ENCODE peak calls at places on chromosomes 6 and 20, in four cellular contexts. K is HepG2, A is GM12892, D is K562. M is an unnamed sample.

GRCh38 chr20:40189621-40190020 is 499.4 kb downstream of the MAFB start:
- DNase-seq in K (no peak), A (no peak), D (no peak), M (no peak)

GRCh38 chr20:658202-658601 is 5.2 kb upstream of the SRXN1 start:
- DNase-seq in K (no peak), D (no peak), A (no peak), M (no peak)

GRCh38 chr6:38909020-38909730 is 139.4 kb upstream of the GLP1R start:
- DNase-seq in D (no peak), K (peak; percentile 76), A (no peak), M (no peak)

GRCh38 chr6:135506270-135506997 is 8.9 kb upstream of the AHI1 start:
- DNase-seq in K (peak; percentile 45), A (no peak), D (peak; percentile 29), M (no peak)

GRCh38 chr6:18763086-18763485 is 375.9 kb downstream of the RNF144B start:
- DNase-seq in D (no peak), K (no peak), A (no peak), M (no peak)

GRCh38 chr6:44528716-44529115 is 141.2 kb downstream of the CDC5L start:
- DNase-seq in A (no peak), D (no peak), K (no peak), M (no peak)

GRCh38 chr20:35088231-35088794 is 4.3 kb downstream of the TRPC4AP start:
- DNase-seq in A (no peak), K (no peak), D (no peak), M (no peak)

GRCh38 chr6:137736048-137736846 is 130.8 kb upstream of the TNFAIP3 start:
- DNase-seq in K (no peak), D (no peak), A (peak; percentile 18), M (peak; percentile 22)

GRCh38 chr20:17684077-17684888 is 2.2 kb upstream of the RRBP1 start:
- DNase-seq in K (peak; percentile 96), A (no peak), D (no peak), M (no peak)

DNA sequence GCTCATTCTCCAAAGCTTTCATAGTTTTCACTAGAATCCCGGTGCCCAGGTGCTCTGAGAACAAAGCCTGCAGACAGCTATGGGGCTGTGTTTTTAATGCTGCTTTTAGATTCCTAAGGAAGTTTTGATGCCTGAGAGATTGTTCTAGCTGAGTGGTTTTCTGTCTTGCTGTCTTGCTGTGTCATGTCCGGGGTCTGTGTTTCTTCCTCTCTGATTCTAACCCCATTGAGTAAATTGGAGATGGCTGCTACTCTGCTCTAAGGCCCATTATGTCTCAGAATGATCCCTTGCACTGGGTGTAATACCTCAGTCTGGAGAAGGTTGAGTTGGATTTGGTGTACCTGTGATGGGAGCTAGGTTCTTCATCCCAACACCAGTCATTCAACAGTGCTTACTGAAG is 63.4 kb downstream of the ARID1B start:
- DNase-seq in D (no peak), A (no peak), K (no peak), M (no peak)
- TF ChIP-seq TAF1 in D (no peak), A (no peak), K (no peak), M (no peak)

GRCh38 chr20:33554914-33555420 is 65.1 kb downstream of the CBFA2T2 start:
- DNase-seq in A (peak; percentile 33), D (no peak), K (peak; percentile 98), M (peak; percentile 46)
- TF ChIP-seq POLR2A in A (peak; percentile 59), D (no peak), K (peak; percentile 62), M (peak; percentile 85)

GRCh38 chr6:79313254-79313653 is 78.8 kb upstream of the HMGN3 start:
- DNase-seq in A (no peak), D (no peak), K (no peak), M (no peak)
- TF ChIP-seq TAF1 in A (no peak), D (no peak), K (no peak), M (no peak)

GRCh38 chr20:36093025-36093803 is 61.3 kb upstream of the EPB41L1 start:
- DNase-seq in D (peak; percentile 60), K (no peak), A (no peak), M (no peak)
- TF ChIP-seq POLR2A in D (no peak), K (no peak), A (no peak), M (no peak)

DNA sequence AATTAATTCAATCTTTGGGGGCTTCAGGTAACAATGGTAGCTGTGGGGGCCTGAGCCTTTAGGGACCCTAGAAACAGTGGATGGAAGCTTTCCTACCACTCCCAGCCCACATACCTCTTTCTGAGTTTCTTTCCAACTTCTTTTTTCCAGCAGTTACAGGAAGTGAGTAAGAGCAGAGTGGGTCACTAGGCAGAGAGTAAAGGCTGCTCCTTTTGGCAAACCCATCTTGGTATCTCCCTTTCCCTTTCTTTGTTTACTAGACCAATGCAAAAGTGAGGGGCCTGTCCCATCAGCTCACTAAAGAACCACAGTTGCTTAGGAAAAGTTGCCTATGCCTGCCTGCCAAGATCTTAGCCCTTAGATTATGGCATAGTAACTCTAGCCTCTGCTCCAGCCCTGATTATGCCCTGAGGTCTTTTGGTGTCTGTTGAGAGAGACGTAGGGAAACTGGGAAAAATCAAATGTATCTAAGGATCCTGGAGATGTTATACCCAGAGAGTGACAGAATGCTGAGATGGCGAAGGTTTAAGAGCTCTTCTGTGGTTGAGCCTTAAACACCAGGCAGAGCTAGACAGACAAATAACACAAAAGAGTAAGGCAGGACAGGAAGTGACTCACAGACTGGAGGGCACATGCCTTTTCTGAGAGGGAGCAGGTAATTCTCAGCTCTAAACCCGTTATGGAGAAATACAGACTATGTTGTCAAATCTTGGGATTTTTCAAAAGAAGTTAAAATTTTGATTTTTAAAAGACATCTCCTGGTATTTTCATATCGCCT is 31.3 kb downstream of the TRMT6 start:
- DNase-seq in D (no peak), A (no peak), K (peak; percentile 53), M (no peak)
- TF ChIP-seq TAF1 in D (no peak), A (no peak), K (no peak), M (no peak)

GRCh38 chr6:41446907-41447545 is 99.2 kb upstream of the FOXP4 start:
- DNase-seq in A (no peak), K (no peak), D (no peak), M (no peak)
- TF ChIP-seq POLR2A in A (no peak), K (no peak), D (no peak), M (no peak)

M was measured in GM12891.